ENCODE peak calls at places on chromosomes 6 and 20, in six cellular contexts. F is HCT116, Y is fibroblast of the aortic adventitia, H is heart left ventricle, W is mucosa of descending colon, R is tibial nerve. U is an unnamed sample.

GRCh38 chr6:95578106-95578410 is 723 bp downstream of the MANEA start:
- DNase-seq in F (no peak), Y (no peak), R (no peak), H (no peak), W (no peak), U (no peak)

GRCh38 chr20:31523361-31524283 is 9.4 kb downstream of the HM13 start:
- DNase-seq in W (no peak), H (peak; percentile 37), F (no peak), Y (peak; percentile 84), R (peak; percentile 29), U (no peak)

GRCh38 chr20:12012241-12013222 is 94.8 kb downstream of the BTBD3 start:
- DNase-seq in F (peak; percentile 31), W (peak; percentile 77), H (no peak), Y (peak; percentile 57), R (peak; percentile 15), U (no peak)

GRCh38 chr20:49712918-49713778 is 530 bp downstream of the B4GALT5 start:
- DNase-seq in Y (no peak), H (peak; percentile 48), F (no peak), R (no peak), W (peak; percentile 53), U (peak; percentile 64)

GRCh38 chr6:21804941-21805610 is 211.5 kb downstream of the SOX4 start:
- DNase-seq in R (no peak), Y (no peak), W (no peak), H (no peak), F (no peak), U (no peak)

GRCh38 chr6:148304976-148305375 is 37.7 kb upstream of the SASH1 start:
- DNase-seq in H (no peak), F (no peak), Y (peak; percentile 71), W (no peak), R (no peak), U (no peak)

GRCh38 chr6:97621111-97621510 is 338.1 kb upstream of the MMS22L start:
- DNase-seq in R (no peak), F (no peak), H (no peak), Y (no peak), W (no peak), U (no peak)

GRCh38 chr20:62274332-62275262 is 28.2 kb upstream of the ADRM1 start:
- DNase-seq in R (no peak), Y (no peak), F (no peak), H (no peak), W (no peak), U (no peak)

GRCh38 chr6:114376611-114377206 is 33.9 kb upstream of the HS3ST5 start:
- DNase-seq in W (no peak), H (no peak), Y (no peak), R (no peak), F (no peak), U (no peak)

GRCh38 chr6:127404133-127404532 is 55.1 kb downstream of the KIAA0408 start:
- DNase-seq in R (no peak), F (no peak), H (no peak), W (no peak), Y (no peak), U (no peak)

GRCh38 chr6:33860706-33861474 is 57.1 kb upstream of the MLN start:
- DNase-seq in Y (peak; percentile 54), H (no peak), F (no peak), W (peak; percentile 10), R (no peak), U (no peak)

GRCh38 chr6:21907291-21907690 is 313.7 kb downstream of the SOX4 start:
- DNase-seq in H (no peak), F (no peak), W (no peak), R (no peak), Y (no peak), U (no peak)

GRCh38 chr6:87817226-87817625 is 115.2 kb upstream of the AKIRIN2 start:
- DNase-seq in W (no peak), Y (peak; percentile 16), H (no peak), R (no peak), F (no peak), U (no peak)

GRCh38 chr6:127857051-127857637 is 43.7 kb downstream of the THEMIS start:
- DNase-seq in H (no peak), Y (no peak), F (no peak), W (no peak), R (no peak), U (no peak)

GRCh38 chr20:43392561-43392960 is 65.1 kb upstream of the SRSF6 start:
- DNase-seq in W (no peak), F (no peak), Y (no peak), R (no peak), H (no peak), U (no peak)

GRCh38 chr20:43388267-43389081 is 69.2 kb upstream of the SRSF6 start:
- DNase-seq in F (no peak), R (no peak), H (peak; percentile 87), Y (peak; percentile 78), W (no peak), U (no peak)

GRCh38 chr20:43387737-43388136 is 70.0 kb upstream of the SRSF6 start:
- DNase-seq in H (no peak), F (no peak), Y (no peak), R (no peak), W (no peak), U (no peak)

GRCh38 chr20:43389231-43389630 is 68.5 kb upstream of the SRSF6 start:
- DNase-seq in W (no peak), R (no peak), F (no peak), Y (peak; percentile 89), H (peak; percentile 66), U (no peak)

GRCh38 chr20:43389839-43390626 is 67.7 kb upstream of the SRSF6 start:
- DNase-seq in Y (no peak), H (no peak), F (no peak), R (no peak), W (no peak), U (no peak)
- TF ChIP-seq CTCF in Y (peak; percentile 61), H (no peak), F (no peak), R (no peak), W (no peak), U (peak; percentile 39)

DNA sequence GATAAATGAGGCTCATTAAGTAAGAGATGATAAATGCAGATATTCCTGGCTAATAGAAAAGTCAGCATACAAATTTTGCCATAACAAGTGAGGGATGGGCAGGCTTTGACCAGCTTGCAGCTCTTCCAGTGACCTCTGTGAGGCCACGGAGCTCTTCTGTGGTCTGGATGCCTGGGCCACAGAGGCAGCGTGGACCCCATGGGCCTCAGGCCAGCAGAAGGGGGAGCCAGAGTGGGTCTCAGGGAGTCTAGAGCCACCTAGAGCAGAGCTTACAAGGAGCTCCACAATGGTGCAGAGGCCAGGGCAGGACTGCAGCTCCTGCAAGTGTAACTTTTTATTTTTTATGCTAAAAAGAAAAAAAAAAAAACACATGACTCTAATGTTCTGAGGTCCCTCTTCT is 165.1 kb downstream of the ARID1B start:
- DNase-seq in F (no peak), R (no peak), W (no peak), Y (no peak), H (no peak), U (no peak)
- TF ChIP-seq CTCF in F (no peak), R (no peak), W (no peak), Y (no peak), H (no peak), U (no peak)

DNA sequence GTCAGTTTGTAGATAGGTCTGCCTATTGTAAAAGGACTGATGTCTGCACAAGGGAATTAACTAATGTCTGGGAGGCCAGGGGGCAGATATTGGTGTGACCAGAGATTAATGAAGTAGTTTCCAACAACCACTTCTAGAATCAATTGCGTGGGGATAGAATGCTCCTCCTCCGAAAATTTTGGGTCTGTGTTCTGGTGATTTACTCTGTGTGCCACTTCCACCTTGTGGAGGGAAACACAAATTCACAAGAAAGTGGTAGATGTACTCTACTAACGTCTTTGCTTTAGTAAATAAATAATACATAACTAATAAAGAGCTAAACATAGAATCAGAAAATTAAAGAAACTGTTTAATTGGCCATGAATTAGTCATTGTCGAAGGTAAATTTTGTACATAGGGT is 25.5 kb downstream of the TMEM14A start:
- DNase-seq in H (no peak), F (no peak), Y (no peak), R (no peak), W (no peak), U (no peak)
- TF ChIP-seq CTCF in H (no peak), F (no peak), Y (no peak), R (no peak), W (no peak), U (no peak)

GRCh38 chr6:4486543-4487319 is 289.5 kb upstream of the CDYL start:
- DNase-seq in W (no peak), H (no peak), F (no peak), Y (no peak), R (no peak), U (no peak)

GRCh38 chr6:4485735-4486134 is 290.5 kb upstream of the CDYL start:
- DNase-seq in R (no peak), H (no peak), Y (no peak), W (no peak), F (no peak), U (no peak)

GRCh38 chr6:4480788-4481725 is 295.1 kb upstream of the CDYL start:
- DNase-seq in H (no peak), R (no peak), W (no peak), F (no peak), Y (peak; percentile 35), U (no peak)

GRCh38 chr6:4478098-4478497 is 298.1 kb upstream of the CDYL start:
- DNase-seq in H (no peak), Y (no peak), F (no peak), W (no peak), R (no peak), U (no peak)

GRCh38 chr6:4482461-4482860 is 293.7 kb upstream of the CDYL start:
- DNase-seq in H (no peak), W (no peak), F (no peak), R (no peak), Y (no peak), U (no peak)
- TF ChIP-seq CTCF in H (no peak), W (no peak), F (no peak), R (no peak), Y (no peak), U (no peak)

DNA sequence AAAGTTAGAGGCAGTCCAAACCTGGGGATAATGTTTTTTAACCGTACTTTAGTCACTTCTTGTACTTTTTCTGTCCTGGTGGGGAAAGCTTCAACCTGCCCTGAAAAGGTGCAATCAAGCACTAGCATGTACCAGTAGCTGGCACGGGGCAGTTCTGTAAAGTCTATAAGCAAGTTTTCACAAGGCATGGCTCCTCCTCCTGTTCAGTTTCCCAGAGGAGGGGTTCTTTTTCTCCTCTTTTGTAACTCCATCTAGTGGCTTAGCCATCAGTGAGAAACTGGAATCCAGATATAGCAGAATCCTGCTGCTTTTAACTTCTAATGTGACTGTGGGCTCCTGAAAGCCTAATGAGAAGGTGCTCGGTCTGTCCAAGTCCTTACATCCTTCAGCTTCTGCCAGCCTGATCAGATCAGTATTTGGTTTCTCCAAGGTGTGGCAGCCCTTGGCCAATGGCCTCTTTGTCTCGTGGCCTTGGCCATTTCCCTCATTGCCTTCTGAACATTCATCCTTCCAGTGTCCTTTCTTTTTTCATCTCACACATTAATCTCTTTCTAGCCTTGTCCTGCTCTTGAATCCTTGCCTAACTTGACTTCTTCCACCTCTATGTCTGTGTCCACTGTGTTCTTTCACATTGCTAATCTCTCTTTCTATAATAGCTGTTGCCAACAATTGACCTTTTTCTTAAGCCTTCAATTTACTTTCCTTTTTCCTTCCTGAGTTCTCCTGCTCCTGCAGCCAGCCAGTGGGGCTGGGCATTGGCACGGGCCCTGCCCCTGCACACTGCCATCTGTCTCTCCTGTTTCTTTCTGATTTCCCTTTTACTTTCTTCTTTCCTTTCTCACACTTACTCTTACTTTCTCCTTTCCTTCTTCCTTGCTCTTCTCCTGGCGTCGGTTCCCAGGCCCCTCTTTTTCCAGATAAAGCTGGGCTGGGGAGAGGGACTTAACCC is 222.0 kb upstream of the SYNCRIP start:
- DNase-seq in H (no peak), W (no peak), F (no peak), Y (peak; percentile 52), R (no peak), U (no peak)
- TF ChIP-seq CTCF in H (no peak), W (no peak), F (no peak), Y (peak; percentile 33), R (no peak), U (no peak)

GRCh38 chr6:73606428-73606827 is 47.4 kb downstream of the SLC17A5 start:
- DNase-seq in F (no peak), W (no peak), R (no peak), H (no peak), Y (no peak), U (no peak)
- TF ChIP-seq CTCF in F (no peak), W (no peak), R (no peak), H (no peak), Y (no peak), U (no peak)